ENCODE peak calls at places on chromosomes 12 and 14, in nine cellular contexts. U is activated gamma-delta T cell treated with Interleukin-2 at 50 U/mL for 16 hours; W is heart left ventricle; F is HFFc6; V is stimulated activated CD4-positive, alpha-beta T cell treated with anti-CD3 and anti-CD28 coated beads, Interleukin-15, amount 100 ng/mL, for 24 hours; X is posterior cingulate gyrus; C is MCF 10A; Z is epithelial cell of proximal tubule; J is GM04504. I is an unnamed sample.

GRCh38 chr14:92726135-92726932 is 22.1 kb downstream of the LGMN start:
- DNase-seq in U (peak; percentile 50), J (peak; percentile 18), C (peak; percentile 89), F (peak; percentile 79), W (peak; percentile 75), Z (no peak), X (no peak), V (peak; percentile 40), I (no peak)

GRCh38 chr14:102736956-102737355 is 40.3 kb upstream of the TRAF3 start:
- DNase-seq in F (no peak), U (no peak), Z (no peak), J (no peak), X (no peak), V (no peak), C (no peak), W (no peak), I (no peak)

GRCh38 chr12:75578546-75578945 is 67.1 kb upstream of the KRR1 start:
- DNase-seq in X (no peak), Z (no peak), J (no peak), C (no peak), F (no peak), U (no peak), W (no peak), V (no peak), I (no peak)

GRCh38 chr12:11795910-11796459 is 146.5 kb downstream of the ETV6 start:
- DNase-seq in F (peak; percentile 72), U (no peak), C (peak; percentile 88), W (no peak), Z (peak; percentile 92), X (no peak), V (no peak), J (no peak), I (no peak)

GRCh38 chr14:100246809-100247428 is 8.0 kb downstream of the YY1 start:
- DNase-seq in W (no peak), C (peak; percentile 77), V (no peak), F (peak; percentile 53), U (no peak), Z (no peak), J (no peak), X (no peak), I (no peak)

GRCh38 chr12:46771268-46771837 is 54.4 kb downstream of the SLC38A4 start:
- DNase-seq in X (no peak), V (no peak), U (no peak), Z (peak; percentile 23), F (peak; percentile 18), C (no peak), J (no peak), W (no peak), I (no peak)

GRCh38 chr14:64950889-64951288 is 8.3 kb upstream of the GPX2 start:
- DNase-seq in Z (no peak), J (no peak), W (peak; percentile 93), X (no peak), V (no peak), U (no peak), F (no peak), C (no peak), I (no peak)

GRCh38 chr12:67788118-67788517 is 139.6 kb downstream of the DYRK2 start:
- DNase-seq in J (no peak), F (no peak), X (no peak), Z (no peak), V (no peak), C (no peak), W (no peak), U (no peak), I (no peak)

GRCh38 chr14:23559010-23559920 is 3.2 kb downstream of the THTPA start:
- DNase-seq in X (peak; percentile 65), J (no peak), W (no peak), C (peak; percentile 56), U (peak; percentile 64), Z (no peak), F (peak; percentile 48), V (peak; percentile 80), I (peak; percentile 77)

GRCh38 chr12:46492471-46493351 is 120.1 kb upstream of the SLC38A2 start:
- DNase-seq in V (no peak), X (no peak), U (no peak), W (no peak), Z (peak; percentile 80), C (peak; percentile 88), J (peak; percentile 14), F (peak; percentile 72), I (no peak)

GRCh38 chr12:32051511-32052299 is 54.9 kb upstream of the BICD1 start:
- DNase-seq in F (peak; percentile 97), U (no peak), X (no peak), C (peak; percentile 92), J (peak; percentile 74), Z (peak; percentile 99), W (no peak), V (peak; percentile 10), I (no peak)

GRCh38 chr12:117466677-117467362 is 105.4 kb upstream of the NOS1 start:
- DNase-seq in U (no peak), Z (no peak), W (no peak), J (no peak), V (no peak), C (no peak), F (no peak), X (no peak), I (no peak)

GRCh38 chr12:117361312-117361670 is at the start of gene NOS1:
- DNase-seq in C (no peak), Z (no peak), J (no peak), U (no peak), V (no peak), F (no peak), W (no peak), X (no peak), I (no peak)

GRCh38 chr12:34604631-34605509 is 582.6 kb downstream of the ALG10 start:
- DNase-seq in W (no peak), U (no peak), J (no peak), V (no peak), Z (no peak), X (no peak), C (no peak), F (no peak), I (no peak)

GRCh38 chr14:50835280-50835679 is 4.3 kb upstream of the NIN start:
- DNase-seq in X (no peak), Z (peak; percentile 63), U (no peak), W (no peak), J (no peak), F (no peak), V (no peak), C (no peak), I (peak; percentile 48)

GRCh38 chr12:63164911-63165310 is 13.9 kb upstream of the AVPR1A start:
- DNase-seq in W (no peak), F (no peak), V (no peak), J (no peak), C (no peak), U (no peak), Z (no peak), X (no peak), I (no peak)

GRCh38 chr14:74574706-74575105 is 37.3 kb downstream of the LTBP2 start:
- DNase-seq in V (no peak), C (no peak), F (no peak), U (no peak), Z (no peak), W (peak; percentile 23), J (no peak), X (no peak), I (no peak)

GRCh38 chr12:126290456-126290855 is 1225.2 kb downstream of the AACS start:
- DNase-seq in U (no peak), Z (no peak), F (no peak), C (no peak), V (no peak), J (no peak), X (no peak), W (no peak), I (no peak)

GRCh38 chr12:50579757-50580267 is 75.0 kb downstream of the DIP2B start:
- DNase-seq in U (no peak), J (no peak), F (peak; percentile 69), V (no peak), C (peak; percentile 30), Z (peak; percentile 59), W (no peak), X (no peak), I (no peak)

GRCh38 chr14:52913271-52913670 is 37.6 kb downstream of the FERMT2 start:
- DNase-seq in Z (no peak), X (no peak), U (no peak), C (no peak), J (no peak), F (no peak), V (no peak), W (no peak), I (no peak)

GRCh38 chr12:108849653-108850052 is 7.7 kb downstream of the SSH1 start:
- DNase-seq in V (no peak), X (no peak), C (no peak), W (no peak), J (no peak), U (no peak), Z (no peak), F (no peak), I (no peak)

GRCh38 chr12:131673519-131674265 is 37.2 kb upstream of the SFSWAP start:
- DNase-seq in X (no peak), V (no peak), J (no peak), C (peak; percentile 42), W (no peak), Z (no peak), U (no peak), F (no peak), I (no peak)

GRCh38 chr14:64549016-64549415 is 745 bp upstream of the PPP1R36 start:
- DNase-seq in F (no peak), Z (no peak), C (no peak), V (no peak), X (no peak), J (no peak), W (no peak), U (no peak), I (no peak)

GRCh38 chr14:99928963-99929362 is 135.8 kb downstream of the EML1 start:
- DNase-seq in V (no peak), C (no peak), X (no peak), J (no peak), U (no peak), W (no peak), F (no peak), Z (no peak), I (no peak)

GRCh38 chr14:67857778-67858350 is 38.3 kb downstream of the RAD51B start:
- DNase-seq in J (no peak), Z (no peak), V (no peak), U (no peak), W (no peak), X (no peak), C (no peak), F (no peak), I (no peak)

GRCh38 chr12:8554451-8555195 is 13.9 kb upstream of the CLEC4E start:
- DNase-seq in Z (peak; percentile 41), U (no peak), V (no peak), X (no peak), C (peak; percentile 35), J (no peak), F (no peak), W (no peak), I (no peak)

GRCh38 chr14:101075025-101075800 is 171.7 kb upstream of the RTL1 start:
- DNase-seq in V (no peak), U (no peak), F (no peak), W (no peak), J (no peak), X (no peak), C (no peak), Z (no peak), I (no peak)

GRCh38 chr12:120292411-120292660 is 633 bp upstream of the RNU4-2 start:
- DNase-seq in X (no peak), F (no peak), J (no peak), Z (no peak), C (no peak), V (no peak), U (peak; percentile 10), W (no peak), I (no peak)

GRCh38 chr12:63876980-63877379 is 32.5 kb downstream of the SRGAP1 start:
- DNase-seq in F (no peak), Z (no peak), W (no peak), J (no peak), C (peak; percentile 37), X (no peak), V (no peak), U (no peak), I (no peak)

GRCh38 chr12:124685689-124685993 is 118.2 kb upstream of the NCOR2 start:
- DNase-seq in X (no peak), F (no peak), W (no peak), C (peak; percentile 25), Z (no peak), U (no peak), J (no peak), V (no peak), I (no peak)

GRCh38 chr14:30296956-30297405 is 262.0 kb upstream of the G2E3 start:
- DNase-seq in Z (no peak), U (no peak), C (no peak), X (no peak), F (no peak), J (no peak), V (peak; percentile 8), W (no peak), I (no peak)

I was measured in naive thymus-derived CD8-positive, alpha-beta T cell.